ENCODE peak calls at places on chromosomes 4 and X, in six cellular contexts. Y is CD8-positive, alpha-beta T cell; O is epithelial cell of prostate; X is tibial nerve; Z is OCI-LY7; S is thoracic aorta. F is an unnamed sample.

GRCh38 chr4:102217345-102217744 is 127.9 kb downstream of the SLC39A8 start:
- DNase-seq in X (no peak), Z (no peak), S (no peak), Y (no peak), O (no peak), F (no peak)

GRCh38 chr4:78297075-78297815 is 240.1 kb downstream of the FRAS1 start:
- DNase-seq in Z (peak), Y (no peak), O (no peak), X (no peak), S (no peak), F (no peak)

GRCh38 chr4:102713096-102713495 is 47.7 kb downstream of the MANBA start:
- DNase-seq in Z (no peak), O (no peak), Y (no peak), S (no peak), X (no peak), F (no peak)

GRCh38 chr4:140718240-140718639 is 37.9 kb downstream of the TBC1D9 start:
- DNase-seq in S (no peak), O (no peak), Z (no peak), X (no peak), Y (no peak), F (no peak)

GRCh38 chrX:68936608-68937007 is 107.8 kb downstream of the EFNB1 start:
- DNase-seq in S (no peak), X (no peak), O (peak), Z (no peak), Y (no peak), F (no peak)

GRCh38 chr4:81826336-81826735 is 354.6 kb upstream of the RASGEF1B start:
- DNase-seq in X (no peak), Z (no peak), O (no peak), S (no peak), Y (no peak), F (no peak)

GRCh38 chr4:109939153-109939552 is 26.5 kb downstream of the EGF start:
- DNase-seq in O (no peak), X (no peak), Z (no peak), Y (no peak), S (no peak), F (no peak)

GRCh38 chr4:187608001-187608421 is 387.6 kb upstream of the ZFP42 start:
- DNase-seq in Y (no peak), O (peak), S (no peak), X (no peak), Z (no peak), F (no peak)

GRCh38 chr4:73127839-73128448 is 58.4 kb upstream of the COX18 start:
- DNase-seq in Z (peak), Y (no peak), O (no peak), S (no peak), X (no peak), F (no peak)

GRCh38 chrX:15530318-15530717 is 29.7 kb downstream of the BMX start:
- DNase-seq in Z (no peak), O (no peak), S (no peak), X (no peak), Y (no peak), F (no peak)

GRCh38 chr4:168540865-168541607 is 44.2 kb downstream of the PALLD start:
- DNase-seq in Z (no peak), S (no peak), Y (no peak), X (no peak), O (no peak), F (no peak)

GRCh38 chr4:153987291-153987690 is 198.4 kb upstream of the SFRP2 start:
- DNase-seq in Y (no peak), O (no peak), Z (no peak), X (no peak), S (no peak), F (no peak)

GRCh38 chr4:8323947-8324555 is 54.5 kb downstream of the HTRA3 start:
- DNase-seq in Y (no peak), Z (no peak), S (no peak), O (no peak), X (no peak), F (no peak)

GRCh38 chr4:113781439-113782040 is 20.0 kb upstream of the CAMK2D start:
- DNase-seq in X (no peak), Z (peak), Y (no peak), O (no peak), S (no peak), F (no peak)

GRCh38 chr4:189313064-189313463 is 627.6 kb upstream of the FRG1 start:
- DNase-seq in Z (no peak), S (no peak), Y (no peak), X (no peak), O (no peak), F (no peak)

GRCh38 chr4:184397516-184398163 is 76.7 kb downstream of the IRF2 start:
- DNase-seq in Z (no peak), S (no peak), O (no peak), Y (no peak), X (no peak), F (peak)

GRCh38 chrX:36867143-36867542 is 141.0 kb upstream of the FAM47C start:
- DNase-seq in Z (peak), X (no peak), S (no peak), O (no peak), Y (no peak), F (no peak)

GRCh38 chrX:10577863-10578262 is 42.5 kb downstream of the MID1 start:
- DNase-seq in S (no peak), Z (no peak), Y (no peak), O (no peak), X (no peak), F (no peak)

GRCh38 chrX:10576777-10577444 is 43.5 kb downstream of the MID1 start:
- DNase-seq in Y (no peak), O (no peak), S (no peak), Z (no peak), X (no peak), F (no peak)

GRCh38 chrX:10582215-10582733 is 38.1 kb downstream of the MID1 start:
- DNase-seq in O (no peak), S (no peak), X (no peak), Z (no peak), Y (no peak), F (no peak)

GRCh38 chrX:10579018-10579752 is 41.2 kb downstream of the MID1 start:
- DNase-seq in X (no peak), Y (no peak), Z (no peak), O (no peak), S (no peak), F (no peak)

GRCh38 chrX:10579753-10580060 is 40.7 kb downstream of the MID1 start:
- DNase-seq in S (no peak), O (no peak), X (no peak), Y (no peak), Z (no peak), F (no peak)
- H3K27ac ChIP-seq in S (no peak), O (peak), X (no peak), Y (no peak), Z (no peak), F (no peak)

GRCh38 chr4:163622351-163623051 is 128.0 kb downstream of the TMA16 start:
- DNase-seq in O (no peak), Z (no peak), Y (no peak), X (no peak), S (no peak), F (no peak)
- H3K27ac ChIP-seq in O (no peak), Z (no peak), Y (no peak), X (no peak), S (peak), F (no peak)

GRCh38 chr4:67928547-67928946 is 34.7 kb downstream of the TMPRSS11A start:
- DNase-seq in S (no peak), Z (no peak), X (no peak), Y (no peak), O (peak), F (no peak)
- H3K27ac ChIP-seq in S (no peak), Z (no peak), X (no peak), Y (no peak), O (peak), F (no peak)

DNA sequence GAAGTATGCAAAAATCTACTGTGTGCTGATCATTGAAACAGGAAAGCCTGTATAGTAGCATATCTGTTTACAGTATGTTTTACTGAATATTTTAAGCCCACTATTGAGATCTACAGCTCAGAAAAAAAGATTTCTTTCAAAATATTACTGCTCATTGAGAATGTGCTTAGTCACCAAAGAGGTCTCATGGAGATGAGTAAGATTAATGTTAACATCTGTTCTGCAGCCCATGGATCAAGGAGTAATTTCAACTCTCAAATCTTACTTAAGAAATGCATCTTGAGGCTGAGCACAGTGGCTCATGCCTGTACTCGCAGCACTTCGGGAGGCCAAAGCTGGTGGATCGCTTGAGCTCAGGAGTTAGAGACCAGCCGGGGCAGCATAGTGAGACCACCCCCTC is 3.3 kb downstream of the RNF4 start:
- DNase-seq in X (no peak), Y (no peak), Z (no peak), S (no peak), O (no peak), F (no peak)
- H3K27ac ChIP-seq in X (no peak), Y (no peak), Z (no peak), S (no peak), O (peak), F (no peak)

DNA sequence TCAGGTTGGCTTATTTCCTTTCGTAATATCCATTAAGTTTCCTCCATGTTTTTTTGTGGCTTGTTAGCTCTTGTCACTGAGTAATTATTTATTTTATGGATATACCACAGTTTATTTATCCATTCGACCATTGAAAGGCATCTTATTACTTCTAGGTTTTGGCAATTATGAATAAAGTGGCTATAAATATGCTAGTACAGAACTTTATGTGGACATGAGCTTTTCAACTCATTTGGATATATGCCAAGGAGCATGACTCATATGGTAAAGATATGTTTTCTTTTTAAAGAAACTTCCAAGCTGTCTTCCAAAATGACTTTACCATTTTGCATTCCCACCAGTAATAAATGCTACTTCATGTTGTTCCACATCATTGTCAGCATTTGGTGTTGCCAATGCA is 803.6 kb downstream of the GLUD2 start:
- DNase-seq in S (no peak), Y (no peak), O (no peak), Z (no peak), X (no peak), F (no peak)
- H3K27ac ChIP-seq in S (no peak), Y (no peak), O (no peak), Z (no peak), X (no peak), F (no peak)

GRCh38 chrX:48971325-48972213 is at the start of gene KCND1:
- DNase-seq in O (no peak), S (no peak), Y (no peak), Z (no peak), X (peak), F (no peak)
- H3K27ac ChIP-seq in O (no peak), S (peak), Y (no peak), Z (no peak), X (no peak), F (no peak)

DNA sequence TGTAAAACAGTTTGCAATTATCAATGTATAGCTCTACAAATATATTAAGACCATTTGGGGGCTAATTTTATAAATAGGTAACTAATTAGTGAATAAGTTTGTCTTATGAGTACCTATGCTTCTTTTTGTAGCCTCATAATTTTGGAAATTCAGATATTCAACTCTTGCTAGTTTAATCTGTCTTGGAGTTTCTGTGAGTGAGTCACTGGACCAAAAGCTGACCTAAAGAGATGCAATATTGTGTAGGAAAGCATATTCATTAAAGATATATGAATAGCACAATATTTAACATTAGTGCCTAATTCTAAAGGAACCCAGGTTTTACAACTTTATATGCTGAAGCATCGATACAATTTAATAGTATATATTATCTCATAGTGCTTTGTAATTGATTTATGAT is 161.3 kb upstream of the PCDH18 start:
- DNase-seq in Z (no peak), X (no peak), Y (no peak), O (no peak), S (no peak), F (no peak)
- H3K27ac ChIP-seq in Z (no peak), X (no peak), Y (no peak), O (no peak), S (peak), F (no peak)

GRCh38 chrX:129759576-129760061 is 20.1 kb upstream of the SASH3 start:
- DNase-seq in Z (no peak), X (peak), S (no peak), Y (peak), O (peak), F (peak)
- H3K27ac ChIP-seq in Z (peak), X (no peak), S (no peak), Y (no peak), O (no peak), F (no peak)

F was measured in caudate nucleus.